ENCODE peak calls at places on chromosomes 13 and 19, in four cellular contexts. One of them, this sample, is unnamed.

GRCh38 chr13:19845758-19846157 is 17.7 kb downstream of the ZMYM5 start:
- DNase-seq in GM10248: no peak
- DNase-seq in NCI-H1105 treated with DMSO at 0.1 percent for 48 hours: no peak
- DNase-seq in GM04504: peak; percentile 91
- DNase-seq in this sample: peak; percentile 60

GRCh38 chr13:74825170-74825948 is 656.6 kb downstream of the TBC1D4 start:
- DNase-seq in GM10248: no peak
- DNase-seq in GM04504: peak; percentile 80
- DNase-seq in NCI-H1105 treated with DMSO at 0.1 percent for 48 hours: no peak
- DNase-seq in this sample: no peak

GRCh38 chr13:47843005-47843404 is 158.1 kb downstream of the SUCLA2 start:
- DNase-seq in GM04504: no peak
- DNase-seq in NCI-H1105 treated with DMSO at 0.1 percent for 48 hours: no peak
- DNase-seq in GM10248: no peak
- DNase-seq in this sample: no peak

GRCh38 chr13:95710313-95710712 is 33.4 kb downstream of the DNAJC3 start:
- DNase-seq in NCI-H1105 treated with DMSO at 0.1 percent for 48 hours: no peak
- DNase-seq in GM04504: peak; percentile 47
- DNase-seq in GM10248: no peak
- DNase-seq in this sample: no peak

GRCh38 chr19:34241513-34242337 is 12.6 kb upstream of the GARRE1 start:
- DNase-seq in GM04504: no peak
- DNase-seq in NCI-H1105 treated with DMSO at 0.1 percent for 48 hours: peak; percentile 56
- DNase-seq in GM10248: no peak
- DNase-seq in this sample: no peak

GRCh38 chr19:36054733-36055686 is at the start of gene WDR62:
- DNase-seq in GM10248: peak; percentile 98
- DNase-seq in GM04504: no peak
- DNase-seq in NCI-H1105 treated with DMSO at 0.1 percent for 48 hours: peak; percentile 95
- DNase-seq in this sample: peak; percentile 98

GRCh38 chr19:42942187-42942789 is 5.3 kb upstream of the PSG7 start:
- DNase-seq in GM10248: no peak
- DNase-seq in NCI-H1105 treated with DMSO at 0.1 percent for 48 hours: no peak
- DNase-seq in GM04504: no peak
- DNase-seq in this sample: no peak

GRCh38 chr13:40082644-40083043 is 427.2 kb downstream of the COG6 start:
- DNase-seq in GM04504: no peak
- DNase-seq in NCI-H1105 treated with DMSO at 0.1 percent for 48 hours: no peak
- DNase-seq in GM10248: no peak
- DNase-seq in this sample: no peak

GRCh38 chr19:8663920-8664670 is 33.7 kb downstream of the NFILZ start:
- DNase-seq in GM10248: no peak
- DNase-seq in GM04504: no peak
- DNase-seq in NCI-H1105 treated with DMSO at 0.1 percent for 48 hours: no peak
- DNase-seq in this sample: no peak

GRCh38 chr19:47813304-47813994 is 8.3 kb upstream of the CRX start:
- DNase-seq in NCI-H1105 treated with DMSO at 0.1 percent for 48 hours: peak; percentile 39
- DNase-seq in GM10248: peak; percentile 83
- DNase-seq in GM04504: peak; percentile 12
- DNase-seq in this sample: peak; percentile 52

GRCh38 chr19:51001495-51001894 is at the start of gene KLK8:
- DNase-seq in GM04504: no peak
- DNase-seq in NCI-H1105 treated with DMSO at 0.1 percent for 48 hours: no peak
- DNase-seq in GM10248: no peak
- DNase-seq in this sample: no peak

GRCh38 chr19:10078329-10078728 is 7.8 kb upstream of the SHFL start:
- DNase-seq in GM04504: no peak
- DNase-seq in GM10248: no peak
- DNase-seq in NCI-H1105 treated with DMSO at 0.1 percent for 48 hours: no peak
- DNase-seq in this sample: no peak

GRCh38 chr19:35986664-35987570 is 8.1 kb upstream of the SDHAF1 start:
- DNase-seq in GM04504: no peak
- DNase-seq in NCI-H1105 treated with DMSO at 0.1 percent for 48 hours: peak; percentile 57
- DNase-seq in GM10248: peak; percentile 56
- DNase-seq in this sample: no peak

This sample was measured in frontal cortex.